ENCODE peak calls at places on chromosome 7, in six cellular contexts. Q is stimulated activated CD8-positive, alpha-beta memory T cell treated with anti-CD3 and anti-CD28 coated beads, Interleukin-12 subunit alpha, Interleukin-12 subunit beta, amount 100 ng/mL, for 4 hours; C is activated CD4-positive, CD25-positive, alpha-beta regulatory T cell treated with anti-CD3 and anti-CD28 coated beads, Interleukin-2, amount 50 U/mL, for 72 hours; K is GM04504; D is CD8-positive, alpha-beta memory T cell; E is MV-4-11. Y is an unnamed sample.

GRCh38 chr7:157910446-157910845 is 573.6 kb downstream of the DNAJB6 start:
- DNase-seq in Q (no peak), K (no peak), C (no peak), E (no peak), D (no peak), Y (no peak)

GRCh38 chr7:119936876-119937275 is 336.1 kb upstream of the KCND2 start:
- DNase-seq in C (no peak), Q (no peak), E (no peak), K (no peak), D (no peak), Y (no peak)

GRCh38 chr7:5629941-5630340 is 151.5 kb downstream of the RNF216 start:
- DNase-seq in D (no peak), K (peak), E (peak), Q (peak), C (no peak), Y (no peak)

GRCh38 chr7:46003896-46004875 is 83.1 kb upstream of the IGFBP3 start:
- DNase-seq in K (peak), D (no peak), Q (no peak), C (no peak), E (peak), Y (no peak)

GRCh38 chr7:29957921-29958320 is 31.7 kb downstream of the SCRN1 start:
- DNase-seq in C (no peak), E (no peak), K (no peak), Q (no peak), D (no peak), Y (no peak)

GRCh38 chr7:34844936-34845665 is 187.1 kb downstream of the NPSR1 start:
- DNase-seq in D (no peak), C (no peak), K (no peak), E (no peak), Q (no peak), Y (no peak)

GRCh38 chr7:99331002-99331401 is 5.3 kb downstream of the ARPC1A start:
- DNase-seq in Q (no peak), C (no peak), E (no peak), D (no peak), K (no peak), Y (no peak)

GRCh38 chr7:124497209-124497608 is 268.4 kb downstream of the GPR37 start:
- DNase-seq in D (no peak), C (no peak), Q (no peak), E (no peak), K (no peak), Y (no peak)

GRCh38 chr7:25384820-25385560 is 156.7 kb upstream of the NPVF start:
- DNase-seq in C (no peak), D (no peak), K (no peak), E (no peak), Q (no peak), Y (no peak)

GRCh38 chr7:29878081-29878688 is 71.9 kb downstream of the WIPF3 start:
- DNase-seq in K (no peak), Q (no peak), E (peak), D (peak), C (no peak), Y (no peak)

GRCh38 chr7:74230446-74231231 is 20.8 kb downstream of the LAT2 start:
- DNase-seq in Q (no peak), E (peak), D (no peak), K (no peak), C (no peak), Y (no peak)

Y was measured in iPS DF 19.7.